ENCODE peak calls at places on chromosomes 1 and 21, in seven cellular contexts. R is ovary, S is colonic mucosa, F is stomach, E is ascending aorta, M is tibial nerve, D is right atrium auricular region. P is an unnamed sample.

GRCh38 chr1:118151312-118151937 is 33.6 kb downstream of the SPAG17 start:
- DNase-seq in R (peak; percentile 25), S (peak; percentile 52), F (peak; percentile 59), E (no peak), M (peak; percentile 78), D (peak; percentile 69), P (peak; percentile 8)

GRCh38 chr1:23951646-23952095 is 8.0 kb upstream of the PNRC2 start:
- DNase-seq in R (no peak), S (no peak), F (no peak), E (no peak), M (peak; percentile 16), D (no peak), P (no peak)

GRCh38 chr1:31689394-31689793 is 14.4 kb downstream of the COL16A1 start:
- DNase-seq in R (no peak), S (no peak), F (no peak), E (no peak), M (no peak), D (no peak), P (no peak)

GRCh38 chr1:206909167-206909882 is 12.1 kb downstream of the IL24 start:
- DNase-seq in R (peak; percentile 48), S (peak; percentile 84), F (peak; percentile 96), E (no peak), M (peak; percentile 44), D (no peak), P (no peak)

GRCh38 chr1:12180315-12180714 is 13.5 kb downstream of the TNFRSF1B start:
- DNase-seq in R (peak; percentile 46), S (peak; percentile 50), F (peak; percentile 57), E (peak; percentile 51), M (peak; percentile 75), D (peak; percentile 82), P (no peak)

GRCh38 chr1:223186800-223187199 is 43.8 kb upstream of the TLR5 start:
- DNase-seq in R (no peak), S (no peak), F (no peak), E (no peak), M (no peak), D (no peak), P (no peak)

GRCh38 chr1:156081174-156082110 is 823 bp downstream of the MEX3A start:
- DNase-seq in R (no peak), S (no peak), F (no peak), E (no peak), M (no peak), D (no peak), P (no peak)

GRCh38 chr21:34888569-34889286 is 160.4 kb downstream of the RUNX1 start:
- DNase-seq in R (peak; percentile 90), S (peak; percentile 96), F (peak; percentile 97), E (peak; percentile 86), M (peak; percentile 91), D (peak; percentile 97), P (peak; percentile 87)

GRCh38 chr21:45129231-45129923 is 55.0 kb downstream of the ADARB1 start:
- DNase-seq in R (peak; percentile 44), S (no peak), F (no peak), E (no peak), M (no peak), D (no peak), P (no peak)

GRCh38 chr1:103416681-103417318 is 108.7 kb upstream of the RNPC3 start:
- DNase-seq in R (no peak), S (no peak), F (no peak), E (no peak), M (no peak), D (no peak), P (no peak)

GRCh38 chr1:220666349-220666748 is 23.8 kb upstream of the C1orf115 start:
- DNase-seq in R (no peak), S (no peak), F (no peak), E (no peak), M (no peak), D (no peak), P (no peak)

GRCh38 chr1:215555531-215555930 is 11.6 kb upstream of the KCTD3 start:
- DNase-seq in R (no peak), S (no peak), F (no peak), E (no peak), M (no peak), D (no peak), P (no peak)

GRCh38 chr1:56898888-56899287 is 44.3 kb downstream of the C8A start:
- DNase-seq in R (no peak), S (no peak), F (no peak), E (no peak), M (no peak), D (no peak), P (no peak)

GRCh38 chr1:53731201-53731600 is 7.8 kb downstream of the GLIS1 start:
- DNase-seq in R (no peak), S (no peak), F (no peak), E (no peak), M (no peak), D (no peak), P (no peak)

DNA sequence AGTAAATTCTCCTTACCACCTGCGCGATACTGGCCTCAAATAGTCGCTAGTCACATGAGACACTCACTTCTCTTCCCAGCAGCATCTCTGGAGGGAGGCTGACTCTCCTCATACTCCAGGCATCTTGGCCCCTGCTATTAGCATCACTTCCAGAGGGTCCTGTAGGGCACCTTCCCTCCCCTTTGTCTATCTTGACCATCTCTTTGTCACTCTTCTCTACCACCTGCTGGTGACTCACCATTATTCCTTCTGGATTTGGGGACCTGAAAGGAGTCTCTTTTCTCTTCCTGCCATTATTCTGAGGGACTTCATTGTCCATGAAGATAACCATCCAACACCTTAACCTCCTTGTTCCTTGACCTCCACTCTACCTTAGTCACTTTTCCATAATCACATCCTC is 31.7 kb upstream of the GPR37L1 start:
- DNase-seq in R (no peak), S (no peak), F (no peak), E (no peak), M (no peak), D (no peak), P (no peak)
- TF ChIP-seq CTCF in R (no peak), S (no peak), F (peak; percentile 39), E (no peak), M (no peak), D (no peak), P (no peak)

GRCh38 chr1:184223216-184223615 is 163.6 kb upstream of the C1orf21 start:
- DNase-seq in R (no peak), S (no peak), F (no peak), E (no peak), M (no peak), D (no peak), P (no peak)
- H3K4me3 ChIP-seq in R (no peak overlapping the region), S (no peak overlapping the region), F (no peak overlapping the region), E (no peak overlapping the region), M (no peak overlapping the region), D (no peak overlapping the region), P (no peak overlapping the region)

GRCh38 chr1:54875000-54875399 is 12.0 kb downstream of the DHCR24 start:
- DNase-seq in R (no peak), S (no peak), F (no peak), E (no peak), M (no peak), D (no peak), P (no peak)
- H3K36me3 ChIP-seq in R (no peaks in the 10 kb centered on the region), S (peaks cover 9% of the 10 kb centered on the region), F (peaks cover 57% of the 10 kb centered on the region), E (peaks cover 28% of the 10 kb centered on the region), M (peaks cover 7% of the 10 kb centered on the region), D (no peaks in the 10 kb centered on the region), P (peaks cover 40% of the 10 kb centered on the region)

DNA sequence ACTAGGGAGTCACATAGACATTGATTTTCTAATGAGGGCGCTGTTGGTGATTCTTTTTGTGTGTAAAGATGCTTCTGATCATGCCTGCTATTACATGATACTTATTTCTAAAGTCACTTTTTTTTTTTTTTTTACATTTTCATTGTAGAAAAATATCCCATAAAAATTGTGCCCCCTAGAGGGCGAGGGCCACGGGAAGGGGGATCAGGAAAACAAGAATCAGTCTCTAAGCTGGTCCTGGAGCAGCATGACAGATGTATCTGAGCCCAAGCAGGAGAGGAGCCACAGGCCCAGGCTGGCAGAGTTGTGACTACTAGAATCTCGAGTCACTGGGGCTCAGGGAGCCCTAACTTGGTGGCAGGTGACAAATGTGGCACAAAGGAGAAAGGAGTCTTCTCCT is 28.1 kb downstream of the ZSCAN20 start:
- DNase-seq in R (no peak), S (no peak), F (no peak), E (no peak), M (no peak), D (no peak), P (no peak)
- TF ChIP-seq CTCF in R (no peak), S (no peak), F (no peak), E (no peak), M (no peak), D (no peak), P (peak; percentile 19)

DNA sequence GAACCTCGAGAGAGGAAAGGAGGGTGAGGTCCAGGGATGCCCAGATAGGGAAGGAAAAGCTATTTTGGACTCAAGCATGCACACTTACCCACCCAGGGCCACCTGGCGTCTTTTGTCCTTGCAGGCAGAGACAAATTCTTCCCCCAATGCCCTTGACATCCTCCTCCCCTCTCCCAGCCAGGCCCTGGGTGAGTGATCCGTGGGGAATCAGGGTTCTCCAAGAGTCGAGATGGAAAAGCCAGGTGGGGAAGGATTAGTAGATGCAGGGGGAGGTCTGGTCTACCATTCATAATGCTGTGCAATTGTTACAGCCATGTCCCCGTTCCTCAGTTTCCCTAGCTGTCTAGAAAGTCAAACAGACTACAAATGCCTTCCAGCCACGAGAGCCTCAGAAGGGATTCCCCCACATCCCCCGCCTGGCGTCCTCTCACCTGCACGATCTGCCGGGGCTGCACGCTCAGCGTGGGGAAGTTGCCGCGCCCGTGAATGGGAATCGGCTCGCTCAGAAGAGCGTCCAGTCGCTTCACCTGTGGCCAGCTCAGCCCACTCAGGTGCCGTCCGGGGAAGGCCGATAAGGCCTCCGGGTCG is 580 bp downstream of the TENT5B start:
- DNase-seq in R (no peak), S (no peak), F (no peak), E (no peak), M (no peak), D (no peak), P (no peak)
- H3K4me3 ChIP-seq in R (peak overlapping the region; percentile 50), S (peak overlapping the region; percentile 32), F (peak overlapping the region; percentile 56), E (peak overlapping the region; percentile 72), M (peak overlapping the region; percentile 35), D (peak overlapping the region; percentile 48), P (no peak overlapping the region)

DNA sequence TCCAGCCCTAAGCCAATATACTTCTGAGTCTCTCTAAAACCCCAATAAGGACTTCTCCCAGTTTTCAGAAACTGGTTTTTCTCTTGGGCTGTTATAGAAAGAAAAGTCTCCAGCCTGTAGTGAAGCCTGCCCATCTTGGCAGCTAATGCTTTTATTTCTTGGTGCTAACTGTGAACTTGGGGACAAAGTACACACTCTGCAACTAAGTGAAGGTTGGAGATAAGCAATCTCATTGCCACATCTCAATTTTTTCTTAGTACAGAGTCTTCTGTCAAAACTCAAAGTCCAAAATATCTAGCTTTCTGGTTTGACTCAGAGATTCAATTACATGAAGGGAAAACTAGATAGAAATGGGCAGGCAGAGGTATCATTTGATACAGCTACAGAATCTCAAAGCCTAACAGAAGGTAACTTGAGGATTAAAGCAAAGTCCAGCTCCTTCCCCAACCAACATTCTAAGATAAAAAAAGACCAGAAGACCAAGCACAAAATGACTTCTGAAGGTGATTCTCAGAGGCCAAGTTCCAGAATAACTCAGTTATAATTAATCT is 14.0 kb downstream of the AK2 start:
- DNase-seq in R (no peak), S (peak; percentile 38), F (no peak), E (no peak), M (no peak), D (no peak), P (no peak)
- H3K36me3 ChIP-seq in R (no peaks in the 10 kb centered on the region), S (no peaks in the 10 kb centered on the region), F (peaks cover 67% of the 10 kb centered on the region), E (peaks cover 60% of the 10 kb centered on the region), M (peaks cover 4% of the 10 kb centered on the region), D (peaks cover 63% of the 10 kb centered on the region), P (peaks cover 18% of the 10 kb centered on the region)

GRCh38 chr1:32924881-32925344 is 23.7 kb upstream of the TMEM54 start:
- DNase-seq in R (no peak), S (peak; percentile 86), F (peak; percentile 44), E (no peak), M (no peak), D (no peak), P (no peak)
- TF ChIP-seq CTCF in R (no peak), S (no peak), F (peak; percentile 10), E (no peak), M (peak; percentile 19), D (no peak), P (no peak)